ENCODE peak calls at places on chromosomes 2 and 18, in six cellular contexts. G is activated naive CD8-positive, alpha-beta T cell treated with anti-CD3 and anti-CD28 coated beads, Interleukin-2, amount 50 U/mL, for 24 hours; S is globus pallidus; X is NCI-H748 treated with DMSO at 0.1 percent for 48 hours; E is GDM1; J is GM03348. M is an unnamed sample.
A peak's percentile ranks its signal among the peaks of the same experiment; 100 is the strongest.

GRCh38 chr2:204776781-204777559 is 231.7 kb downstream of the PARD3B start:
- DNase-seq in G (no peak), S (no peak), X (no peak), E (no peak), J (peak; percentile 25), M (no peak)

GRCh38 chr2:216341151-216341550 is 31.1 kb downstream of the MARCHF4 start:
- DNase-seq in G (peak; percentile 16), S (no peak), X (peak; percentile 3), E (no peak), J (peak; percentile 70), M (no peak)

GRCh38 chr2:97935719-97936161 is 60.0 kb downstream of the TMEM131 start:
- DNase-seq in G (no peak), S (peak; percentile 15), X (peak; percentile 50), E (no peak), J (peak; percentile 40), M (peak; percentile 12)

GRCh38 chr2:28172114-28172898 is 220.4 kb upstream of the FOSL2 start:
- DNase-seq in G (no peak), S (no peak), X (no peak), E (no peak), J (peak; percentile 9), M (peak; percentile 45)

GRCh38 chr2:230346921-230347533 is 20.0 kb downstream of the SP140L start:
- DNase-seq in G (no peak), S (no peak), X (no peak), E (no peak), J (no peak), M (no peak)

GRCh38 chr18:23538040-23538439 is 34.7 kb downstream of the RMC1 start:
- DNase-seq in G (no peak), S (no peak), X (no peak), E (no peak), J (no peak), M (no peak)

GRCh38 chr2:101311390-101312019 is 3.0 kb upstream of the RNF149 start:
- DNase-seq in G (no peak), S (no peak), X (no peak), E (no peak), J (no peak), M (no peak)

GRCh38 chr2:237627463-237628321 is at the start of gene LRRFIP1:
- DNase-seq in G (peak; percentile 20), S (no peak), X (no peak), E (no peak), J (peak; percentile 90), M (no peak)

GRCh38 chr2:41709702-41710599 is 337.9 kb upstream of the PKDCC start:
- DNase-seq in G (no peak), S (no peak), X (no peak), E (no peak), J (no peak), M (no peak)

GRCh38 chr18:76351961-76352581 is 143.0 kb downstream of the ZNF516 start:
- DNase-seq in G (no peak), S (no peak), X (peak; percentile 83), E (no peak), J (peak; percentile 94), M (peak; percentile 58)

GRCh38 chr18:69895081-69896047 is 52.3 kb downstream of the CD226 start:
- DNase-seq in G (no peak), S (no peak), X (no peak), E (no peak), J (no peak), M (no peak)

GRCh38 chr2:80073134-80073561 is 231.4 kb downstream of the LRRTM1 start:
- DNase-seq in G (peak; percentile 2), S (peak; percentile 65), X (peak; percentile 34), E (peak; percentile 6), J (peak; percentile 55), M (peak; percentile 74)

GRCh38 chr2:123165616-123166015 is 859.5 kb upstream of the CNTNAP5 start:
- DNase-seq in G (no peak), S (no peak), X (no peak), E (no peak), J (no peak), M (no peak)

GRCh38 chr18:59238385-59238784 is 18.4 kb downstream of the GRP start:
- DNase-seq in G (no peak), S (no peak), X (peak; percentile 64), E (no peak), J (no peak), M (no peak)

GRCh38 chr2:26184086-26184485 is 11.2 kb downstream of the GAREM2 start:
- DNase-seq in G (no peak), S (no peak), X (no peak), E (no peak), J (no peak), M (no peak)

GRCh38 chr18:58221060-58221725 is 177.2 kb downstream of the NEDD4L start:
- DNase-seq in G (no peak), S (no peak), X (no peak), E (no peak), J (no peak), M (peak; percentile 63)

GRCh38 chr2:96888082-96889011 is 18.5 kb upstream of the SEMA4C start:
- DNase-seq in G (no peak), S (peak; percentile 89), X (peak; percentile 41), E (peak; percentile 13), J (no peak), M (peak; percentile 79)

GRCh38 chr2:97701851-97702465 is 11.4 kb upstream of the ZAP70 start:
- DNase-seq in G (no peak), S (no peak), X (no peak), E (no peak), J (no peak), M (no peak)

GRCh38 chr2:230961091-230961491 is 34.8 kb upstream of the SPATA3 start:
- DNase-seq in G (no peak), S (no peak), X (no peak), E (no peak), J (no peak), M (no peak)

GRCh38 chr2:45782436-45782835 is 131.0 kb downstream of the PRKCE start:
- DNase-seq in G (no peak), S (peak; percentile 58), X (no peak), E (no peak), J (no peak), M (peak; percentile 33)

GRCh38 chr2:54981409-54981808 is 68.8 kb downstream of the RTN4 start:
- DNase-seq in G (no peak), S (no peak), X (no peak), E (no peak), J (no peak), M (no peak)

GRCh38 chr2:178403671-178404379 is 47.1 kb downstream of the PRKRA start:
- DNase-seq in G (no peak), S (no peak), X (no peak), E (no peak), J (no peak), M (no peak)

GRCh38 chr2:143034292-143035074 is 94.7 kb upstream of the ARHGAP15 start:
- DNase-seq in G (peak; percentile 41), S (peak; percentile 83), X (peak; percentile 61), E (peak; percentile 62), J (peak; percentile 75), M (peak; percentile 80)

GRCh38 chr2:207805566-207806226 is 36.0 kb upstream of the FZD5 start:
- DNase-seq in G (no peak), S (no peak), X (no peak), E (no peak), J (no peak), M (no peak)

GRCh38 chr2:226796840-226797288 is 2.8 kb downstream of the IRS1 start:
- DNase-seq in G (peak; percentile 14), S (no peak), X (no peak), E (no peak), J (peak; percentile 80), M (no peak)

GRCh38 chr2:126889501-126890135 is 9.1 kb upstream of the TEX51 start:
- DNase-seq in G (no peak), S (no peak), X (no peak), E (no peak), J (no peak), M (no peak)

GRCh38 chr2:112754562-112754961 is 9.8 kb downstream of the CKAP2L start:
- DNase-seq in G (no peak), S (no peak), X (no peak), E (peak; percentile 32), J (no peak), M (no peak)

GRCh38 chr18:62248313-62248712 is 61.3 kb downstream of the RELCH start:
- DNase-seq in G (no peak), S (no peak), X (no peak), E (no peak), J (no peak), M (no peak)

GRCh38 chr2:3529316-3530025 is 10.1 kb upstream of the ADI1 start:
- DNase-seq in G (no peak), S (no peak), X (no peak), E (no peak), J (no peak), M (no peak)

GRCh38 chr2:152480870-152481269 is 145.9 kb downstream of the FMNL2 start:
- DNase-seq in G (no peak), S (no peak), X (no peak), E (no peak), J (no peak), M (no peak)

GRCh38 chr2:56224316-56224715 is 40.5 kb downstream of the CCDC85A start:
- DNase-seq in G (no peak), S (no peak), X (no peak), E (no peak), J (no peak), M (no peak)

GRCh38 chr18:77044866-77045664 is 87.5 kb downstream of the MBP start:
- DNase-seq in G (no peak), S (no peak), X (no peak), E (no peak), J (no peak), M (no peak)

GRCh38 chr2:221850076-221850475 is 278.0 kb upstream of the EPHA4 start:
- DNase-seq in G (no peak), S (no peak), X (no peak), E (no peak), J (peak; percentile 4), M (no peak)

GRCh38 chr2:47437287-47437686 is 34.3 kb downstream of the MSH2 start:
- DNase-seq in G (no peak), S (peak; percentile 68), X (no peak), E (no peak), J (peak; percentile 69), M (peak; percentile 49)

GRCh38 chr2:195768454-195768853 is 111.4 kb downstream of the SLC39A10 start:
- DNase-seq in G (no peak), S (no peak), X (no peak), E (no peak), J (no peak), M (no peak)

GRCh38 chr18:25876334-25876979 is 214.0 kb downstream of the SS18 start:
- DNase-seq in G (no peak), S (no peak), X (peak; percentile 64), E (no peak), J (no peak), M (no peak)

GRCh38 chr2:128602699-128603101 is 284.0 kb upstream of the HS6ST1 start:
- DNase-seq in G (no peak), S (no peak), X (no peak), E (no peak), J (no peak), M (no peak)

GRCh38 chr2:234048049-234048448 is 2.5 kb upstream of the SPP2 start:
- DNase-seq in G (no peak), S (no peak), X (no peak), E (no peak), J (no peak), M (no peak)

GRCh38 chr18:31633416-31634330 is 42.0 kb downstream of the TTR start:
- DNase-seq in G (no peak), S (no peak), X (no peak), E (peak; percentile 63), J (no peak), M (no peak)

M was measured in putamen.